ENCODE peak calls at places on chromosomes 6 and 20, in eight cellular contexts. One of them, this sample, is unnamed.

GRCh38 chr6:117317261-117317660 is 51.9 kb downstream of the VGLL2 start:
- DNase-seq in HFFc6: no peak
- DNase-seq in upper lobe of left lung: no peak
- DNase-seq in CD8-positive, alpha-beta T cell: no peak
- DNase-seq in Calu3: peak
- DNase-seq in A549: peak
- DNase-seq in fibroblast of lung: peak
- DNase-seq in nephron progenitor cell: no peak
- DNase-seq in this sample: no peak

GRCh38 chr20:38804243-38804642 is 1.3 kb upstream of the PPP1R16B start:
- DNase-seq in A549: no peak
- DNase-seq in fibroblast of lung: no peak
- DNase-seq in nephron progenitor cell: no peak
- DNase-seq in upper lobe of left lung: no peak
- DNase-seq in CD8-positive, alpha-beta T cell: no peak
- DNase-seq in Calu3: no peak
- DNase-seq in HFFc6: no peak
- DNase-seq in this sample: no peak

GRCh38 chr6:17831135-17831534 is 124.4 kb upstream of the NUP153 start:
- DNase-seq in A549: no peak
- DNase-seq in Calu3: no peak
- DNase-seq in CD8-positive, alpha-beta T cell: no peak
- DNase-seq in fibroblast of lung: peak
- DNase-seq in upper lobe of left lung: no peak
- DNase-seq in nephron progenitor cell: no peak
- DNase-seq in HFFc6: peak
- DNase-seq in this sample: no peak

GRCh38 chr20:3323398-3323797 is 84.1 kb downstream of the DNAAF9 start:
- DNase-seq in HFFc6: no peak
- DNase-seq in CD8-positive, alpha-beta T cell: no peak
- DNase-seq in upper lobe of left lung: peak
- DNase-seq in Calu3: peak
- DNase-seq in A549: no peak
- DNase-seq in nephron progenitor cell: no peak
- DNase-seq in fibroblast of lung: no peak
- DNase-seq in this sample: no peak

GRCh38 chr6:153328194-153328593 is 197.1 kb upstream of the RGS17 start:
- DNase-seq in CD8-positive, alpha-beta T cell: no peak
- DNase-seq in A549: no peak
- DNase-seq in fibroblast of lung: no peak
- DNase-seq in HFFc6: no peak
- DNase-seq in nephron progenitor cell: no peak
- DNase-seq in upper lobe of left lung: no peak
- DNase-seq in Calu3: peak
- DNase-seq in this sample: no peak

GRCh38 chr20:15702161-15702560 is 871.1 kb downstream of the KIF16B start:
- DNase-seq in Calu3: no peak
- DNase-seq in upper lobe of left lung: no peak
- DNase-seq in fibroblast of lung: peak
- DNase-seq in CD8-positive, alpha-beta T cell: no peak
- DNase-seq in HFFc6: peak
- DNase-seq in nephron progenitor cell: no peak
- DNase-seq in A549: no peak
- DNase-seq in this sample: no peak

GRCh38 chr6:125867483-125867935 is 76.7 kb downstream of the NCOA7 start:
- DNase-seq in Calu3: peak
- DNase-seq in nephron progenitor cell: no peak
- DNase-seq in upper lobe of left lung: peak
- DNase-seq in fibroblast of lung: peak
- DNase-seq in CD8-positive, alpha-beta T cell: no peak
- DNase-seq in HFFc6: peak
- DNase-seq in A549: no peak
- DNase-seq in this sample: no peak

GRCh38 chr6:90044833-90045337 is 150.6 kb downstream of the GJA10 start:
- DNase-seq in nephron progenitor cell: no peak
- DNase-seq in A549: no peak
- DNase-seq in HFFc6: peak
- DNase-seq in CD8-positive, alpha-beta T cell: no peak
- DNase-seq in Calu3: no peak
- DNase-seq in upper lobe of left lung: no peak
- DNase-seq in fibroblast of lung: peak
- DNase-seq in this sample: no peak

GRCh38 chr6:17012421-17013225 is 89.2 kb upstream of the STMND1 start:
- DNase-seq in upper lobe of left lung: peak
- DNase-seq in fibroblast of lung: peak
- DNase-seq in Calu3: no peak
- DNase-seq in CD8-positive, alpha-beta T cell: no peak
- DNase-seq in nephron progenitor cell: peak
- DNase-seq in A549: no peak
- DNase-seq in HFFc6: peak
- DNase-seq in this sample: no peak

GRCh38 chr6:71288228-71289038 is at the start of gene OGFRL1:
- DNase-seq in upper lobe of left lung: peak
- DNase-seq in nephron progenitor cell: peak
- DNase-seq in CD8-positive, alpha-beta T cell: peak
- DNase-seq in HFFc6: peak
- DNase-seq in A549: peak
- DNase-seq in Calu3: peak
- DNase-seq in fibroblast of lung: peak
- DNase-seq in this sample: peak

GRCh38 chr6:128558924-128559323 is 38.5 kb upstream of the PTPRK start:
- DNase-seq in CD8-positive, alpha-beta T cell: no peak
- DNase-seq in Calu3: no peak
- DNase-seq in HFFc6: no peak
- DNase-seq in A549: no peak
- DNase-seq in fibroblast of lung: no peak
- DNase-seq in nephron progenitor cell: no peak
- DNase-seq in upper lobe of left lung: no peak
- DNase-seq in this sample: no peak

GRCh38 chr6:128558021-128558420 is 37.6 kb upstream of the PTPRK start:
- DNase-seq in HFFc6: no peak
- DNase-seq in fibroblast of lung: no peak
- DNase-seq in A549: no peak
- DNase-seq in CD8-positive, alpha-beta T cell: no peak
- DNase-seq in upper lobe of left lung: no peak
- DNase-seq in Calu3: no peak
- DNase-seq in nephron progenitor cell: no peak
- DNase-seq in this sample: no peak

GRCh38 chr6:128557086-128557485 is 36.7 kb upstream of the PTPRK start:
- DNase-seq in fibroblast of lung: peak
- DNase-seq in nephron progenitor cell: no peak
- DNase-seq in A549: no peak
- DNase-seq in HFFc6: no peak
- DNase-seq in CD8-positive, alpha-beta T cell: no peak
- DNase-seq in Calu3: no peak
- DNase-seq in upper lobe of left lung: no peak
- DNase-seq in this sample: no peak

GRCh38 chr6:128554302-128554701 is 33.9 kb upstream of the PTPRK start:
- DNase-seq in fibroblast of lung: peak
- DNase-seq in upper lobe of left lung: no peak
- DNase-seq in Calu3: no peak
- DNase-seq in HFFc6: no peak
- DNase-seq in A549: no peak
- DNase-seq in CD8-positive, alpha-beta T cell: no peak
- DNase-seq in nephron progenitor cell: no peak
- DNase-seq in this sample: no peak
- TF ChIP-seq CTCF in fibroblast of lung: no peak
- TF ChIP-seq CTCF in upper lobe of left lung: no peak
- TF ChIP-seq CTCF in Calu3: no peak
- TF ChIP-seq CTCF in HFFc6: peak
- TF ChIP-seq CTCF in A549: no peak
- TF ChIP-seq CTCF in CD8-positive, alpha-beta T cell: no peak
- TF ChIP-seq CTCF in nephron progenitor cell: no peak
- TF ChIP-seq CTCF in this sample: peak

GRCh38 chr6:159852877-159853276 is 37.9 kb upstream of the MAS1 start:
- DNase-seq in A549: no peak
- DNase-seq in Calu3: peak
- DNase-seq in upper lobe of left lung: no peak
- DNase-seq in CD8-positive, alpha-beta T cell: no peak
- DNase-seq in fibroblast of lung: no peak
- DNase-seq in nephron progenitor cell: no peak
- DNase-seq in HFFc6: peak
- DNase-seq in this sample: no peak
- TF ChIP-seq CTCF in A549: peak
- TF ChIP-seq CTCF in Calu3: no peak
- TF ChIP-seq CTCF in upper lobe of left lung: peak
- TF ChIP-seq CTCF in CD8-positive, alpha-beta T cell: peak
- TF ChIP-seq CTCF in fibroblast of lung: peak
- TF ChIP-seq CTCF in nephron progenitor cell: no peak
- TF ChIP-seq CTCF in HFFc6: peak
- TF ChIP-seq CTCF in this sample: peak

GRCh38 chr6:36862164-36862847 is 12.3 kb downstream of the PPIL1 start:
- DNase-seq in Calu3: no peak
- DNase-seq in CD8-positive, alpha-beta T cell: no peak
- DNase-seq in HFFc6: no peak
- DNase-seq in upper lobe of left lung: no peak
- DNase-seq in fibroblast of lung: no peak
- DNase-seq in A549: no peak
- DNase-seq in nephron progenitor cell: no peak
- DNase-seq in this sample: no peak
- TF ChIP-seq CTCF in Calu3: no peak
- TF ChIP-seq CTCF in CD8-positive, alpha-beta T cell: no peak
- TF ChIP-seq CTCF in HFFc6: no peak
- TF ChIP-seq CTCF in upper lobe of left lung: no peak
- TF ChIP-seq CTCF in fibroblast of lung: no peak
- TF ChIP-seq CTCF in A549: no peak
- TF ChIP-seq CTCF in nephron progenitor cell: no peak
- TF ChIP-seq CTCF in this sample: no peak

DNA sequence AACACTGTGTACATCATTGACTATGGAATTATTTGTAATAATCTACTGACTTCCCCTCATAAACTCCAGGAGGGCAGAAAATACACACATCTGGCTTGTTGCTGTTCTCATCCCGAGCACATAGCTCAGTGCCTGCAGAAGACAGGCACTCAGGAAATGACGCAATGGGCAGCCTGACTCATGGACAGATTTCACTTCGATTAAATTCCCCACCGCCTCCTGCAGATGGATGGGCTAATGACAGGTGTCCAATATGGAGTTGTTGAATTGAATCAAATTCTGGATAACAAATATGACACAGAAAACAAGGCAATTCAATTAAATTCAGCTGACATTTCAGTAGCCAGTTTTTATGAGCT is 9.1 kb downstream of the ANKRD60 start:
- DNase-seq in HFFc6: peak
- DNase-seq in fibroblast of lung: peak
- DNase-seq in nephron progenitor cell: no peak
- DNase-seq in upper lobe of left lung: no peak
- DNase-seq in CD8-positive, alpha-beta T cell: no peak
- DNase-seq in Calu3: peak
- DNase-seq in A549: no peak
- DNase-seq in this sample: no peak
- TF ChIP-seq CTCF in HFFc6: peak
- TF ChIP-seq CTCF in fibroblast of lung: no peak
- TF ChIP-seq CTCF in nephron progenitor cell: no peak
- TF ChIP-seq CTCF in upper lobe of left lung: no peak
- TF ChIP-seq CTCF in CD8-positive, alpha-beta T cell: no peak
- TF ChIP-seq CTCF in Calu3: no peak
- TF ChIP-seq CTCF in A549: no peak
- TF ChIP-seq CTCF in this sample: no peak

DNA sequence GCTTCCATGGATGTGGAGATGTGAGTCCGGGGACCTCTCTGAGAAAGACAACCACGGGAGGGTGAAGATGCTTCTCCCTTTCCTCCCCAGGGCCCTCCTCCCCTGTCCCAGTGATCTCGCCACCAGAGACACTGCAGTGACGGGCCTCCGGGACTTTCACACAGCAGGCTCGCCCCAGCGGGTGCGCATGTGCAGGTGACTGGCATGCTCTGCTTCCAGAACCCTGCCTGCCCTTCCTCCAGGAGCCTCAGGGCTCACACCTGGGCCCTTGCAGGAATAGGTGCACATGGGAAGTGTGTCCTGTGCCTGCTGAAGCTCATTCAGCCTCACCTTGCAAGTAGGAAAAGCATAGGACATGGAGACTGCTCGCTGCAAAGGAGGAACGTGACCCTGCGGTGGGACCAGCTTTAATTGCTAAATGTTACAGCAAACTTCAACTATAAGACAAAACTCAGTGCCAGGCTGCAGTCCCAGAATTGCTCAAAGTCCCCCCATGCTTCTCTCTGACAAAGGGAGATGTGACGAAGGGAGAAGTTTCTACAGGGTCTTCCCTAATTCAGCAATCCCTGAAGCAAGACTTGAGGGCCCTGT is 19.2 kb downstream of the CST8 start:
- DNase-seq in A549: no peak
- DNase-seq in nephron progenitor cell: no peak
- DNase-seq in fibroblast of lung: no peak
- DNase-seq in HFFc6: no peak
- DNase-seq in upper lobe of left lung: no peak
- DNase-seq in Calu3: no peak
- DNase-seq in CD8-positive, alpha-beta T cell: no peak
- DNase-seq in this sample: no peak
- TF ChIP-seq CTCF in A549: no peak
- TF ChIP-seq CTCF in nephron progenitor cell: no peak
- TF ChIP-seq CTCF in fibroblast of lung: no peak
- TF ChIP-seq CTCF in HFFc6: no peak
- TF ChIP-seq CTCF in upper lobe of left lung: no peak
- TF ChIP-seq CTCF in Calu3: no peak
- TF ChIP-seq CTCF in CD8-positive, alpha-beta T cell: no peak
- TF ChIP-seq CTCF in this sample: no peak

This sample was measured in type B pancreatic cell.